ENCODE peak calls at places on chromosomes 6 and 20, in eight cellular contexts. W, T, J, L, Z, Q, V and G are unnamed samples.

GRCh38 chr6:113701552-113702254 is 155.4 kb upstream of the MARCKS start:
- DNase-seq in W (no peak), T (no peak), J (no peak), L (no peak), Z (no peak), Q (no peak), V (no peak), G (no peak)

GRCh38 chr6:166567107-166567506 is 19.4 kb downstream of the RAMACL start:
- DNase-seq in W (no peak), T (no peak), J (no peak), L (no peak), Z (no peak), Q (no peak), V (peak; percentile 86), G (no peak)

GRCh38 chr6:26475823-26476729 is 18.3 kb downstream of the BTN2A1 start:
- DNase-seq in W (no peak), T (no peak), J (no peak), L (no peak), Z (no peak), Q (no peak), V (no peak), G (no peak)

GRCh38 chr6:42381850-42382249 is 69.9 kb downstream of the TRERF1 start:
- DNase-seq in W (no peak), T (no peak), J (no peak), L (no peak), Z (no peak), Q (no peak), V (no peak), G (no peak)

GRCh38 chr6:29752451-29753308 is 29.4 kb downstream of the HLA-F start:
- DNase-seq in W (peak; percentile 90), T (peak; percentile 91), J (peak; percentile 94), L (peak; percentile 83), Z (peak; percentile 88), Q (peak; percentile 93), V (peak; percentile 50), G (peak; percentile 88)

GRCh38 chr6:6808343-6808742 is 219.8 kb downstream of the LY86 start:
- DNase-seq in W (no peak), T (no peak), J (no peak), L (no peak), Z (no peak), Q (no peak), V (no peak), G (no peak)

GRCh38 chr20:64151634-64152530 is 12.4 kb upstream of the MYT1 start:
- DNase-seq in W (no peak), T (no peak), J (peak; percentile 33), L (no peak), Z (no peak), Q (peak; percentile 20), V (no peak), G (no peak)

GRCh38 chr20:22404609-22405170 is 179.7 kb downstream of the FOXA2 start:
- DNase-seq in W (no peak), T (no peak), J (no peak), L (no peak), Z (no peak), Q (no peak), V (no peak), G (no peak)

GRCh38 chr6:159085396-159085895 is 40.7 kb upstream of the TAGAP start:
- DNase-seq in W (no peak), T (no peak), J (no peak), L (no peak), Z (no peak), Q (no peak), V (no peak), G (no peak)

GRCh38 chr6:149500085-149500484 is 15.3 kb upstream of the ZC3H12D start:
- DNase-seq in W (no peak), T (no peak), J (no peak), L (no peak), Z (no peak), Q (no peak), V (no peak), G (no peak)

GRCh38 chr6:122868137-122868536 is 79.1 kb downstream of the SMPDL3A start:
- DNase-seq in W (no peak), T (no peak), J (no peak), L (no peak), Z (no peak), Q (no peak), V (no peak), G (no peak)

GRCh38 chr6:161963634-161964244 is 689.9 kb upstream of the AGPAT4 start:
- DNase-seq in W (no peak), T (no peak), J (no peak), L (no peak), Z (no peak), Q (no peak), V (no peak), G (no peak)

GRCh38 chr6:67880939-67881705 is 754.0 kb upstream of the ADGRB3 start:
- DNase-seq in W (no peak), T (no peak), J (no peak), L (no peak), Z (no peak), Q (no peak), V (no peak), G (no peak)

DNA sequence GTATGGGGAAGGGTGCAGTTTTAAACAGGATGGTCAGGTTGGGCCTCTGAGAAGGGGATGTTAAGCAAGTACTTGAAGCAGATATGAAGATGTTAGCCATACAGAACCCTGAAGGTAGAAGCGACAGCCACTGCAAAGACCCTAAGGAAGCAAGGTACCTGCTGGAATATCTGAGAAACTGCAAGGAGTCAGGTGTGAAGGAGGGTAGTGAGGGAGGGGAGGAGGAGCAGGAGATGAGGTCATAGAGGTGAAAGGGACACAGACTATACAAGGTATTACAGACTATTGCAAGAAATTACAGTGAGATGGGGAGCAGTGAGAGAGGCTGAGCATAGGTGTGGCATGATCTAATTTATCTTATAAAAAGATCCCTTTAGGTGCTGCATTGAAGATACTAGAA is 22.2 kb upstream of the DEFB112 start:
- DNase-seq in W (no peak), T (no peak), J (no peak), L (no peak), Z (no peak), Q (no peak), V (no peak), G (no peak)
- TF ChIP-seq CTCF in W (no peak), T (no peak), J (no peak), L (no peak), Z (no peak), Q (no peak), V (no peak), G (no peak)

GRCh38 chr6:2482773-2483172 is 237.4 kb upstream of the GMDS start:
- DNase-seq in W (no peak), T (no peak), J (no peak), L (no peak), Z (no peak), Q (no peak), V (no peak), G (no peak)
- TF ChIP-seq CTCF in W (no peak), T (no peak), J (no peak), L (no peak), Z (no peak), Q (no peak), V (no peak), G (no peak)

GRCh38 chr20:41798926-41799502 is 180.8 kb upstream of the CHD6 start:
- DNase-seq in W (no peak), T (no peak), J (no peak), L (no peak), Z (no peak), Q (no peak), V (no peak), G (no peak)

GRCh38 chr20:41800040-41800439 is 181.9 kb upstream of the CHD6 start:
- DNase-seq in W (no peak), T (no peak), J (no peak), L (no peak), Z (no peak), Q (no peak), V (no peak), G (no peak)
- TF ChIP-seq CTCF in W (no peak), T (no peak), J (no peak), L (no peak), Z (no peak), Q (no peak), V (no peak), G (no peak)

DNA sequence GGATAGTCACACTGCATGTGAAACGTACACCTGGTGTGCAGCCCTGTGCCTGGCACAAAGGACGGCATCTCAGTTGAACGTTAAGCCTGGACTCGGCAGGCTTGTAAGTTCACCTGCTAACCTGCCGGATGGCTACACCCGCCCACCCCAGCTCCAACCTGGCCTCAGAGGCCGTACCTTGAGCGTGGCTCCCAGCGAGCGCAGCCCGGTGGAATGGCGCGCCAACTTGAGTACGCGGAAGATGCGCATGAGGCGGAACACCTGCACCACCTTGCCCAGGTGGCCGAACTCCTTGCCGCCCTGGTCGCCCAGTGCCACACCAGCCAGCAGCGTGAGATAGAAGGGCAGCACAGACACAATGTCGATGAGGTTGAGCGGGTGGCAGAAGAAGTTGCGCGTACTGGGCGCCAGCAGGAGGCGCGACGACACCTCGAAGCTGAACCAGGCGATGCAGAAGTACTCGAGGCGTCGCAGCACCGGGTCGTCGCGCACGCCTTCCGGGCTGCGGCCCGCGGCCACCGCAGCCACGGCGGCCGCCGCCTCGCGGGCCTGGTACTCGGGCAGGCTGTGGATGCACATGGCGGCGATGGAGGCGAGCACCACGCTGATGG is 3.3 kb downstream of the KCNS1 start:
- DNase-seq in W (no peak), T (peak; percentile 58), J (peak; percentile 78), L (peak; percentile 74), Z (no peak), Q (no peak), V (no peak), G (no peak)
- TF ChIP-seq CTCF in W (peak; percentile 19), T (no peak), J (peak; percentile 43), L (peak; percentile 36), Z (no peak), Q (no peak), V (peak; percentile 13), G (peak; percentile 31)

DNA sequence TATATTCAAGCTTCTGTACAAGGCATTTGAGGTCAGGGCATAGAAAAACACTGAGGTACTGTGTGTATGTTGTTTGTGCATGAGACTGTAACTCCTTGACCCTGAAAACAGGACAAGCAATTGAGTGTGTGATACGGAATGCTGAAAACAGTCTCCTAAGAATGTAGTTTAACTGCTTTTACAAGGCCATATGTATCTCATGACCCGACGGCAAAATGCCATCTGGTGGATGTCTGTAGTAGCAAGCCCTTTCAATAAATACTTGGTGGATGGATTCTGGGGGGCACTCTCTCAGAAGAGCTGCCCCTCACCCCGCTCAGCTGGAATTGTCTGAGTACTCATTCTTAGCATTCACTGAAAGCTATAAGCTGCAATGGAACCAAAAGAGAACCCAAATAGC is 69.3 kb upstream of the EYS start:
- DNase-seq in W (no peak), T (no peak), J (no peak), L (no peak), Z (no peak), Q (no peak), V (no peak), G (peak; percentile 31)
- TF ChIP-seq CTCF in W (no peak), T (peak; percentile 24), J (no peak), L (no peak), Z (no peak), Q (no peak), V (no peak), G (no peak)